ENCODE peak calls at places on chromosome 12, in six cellular contexts. H is foreskin keratinocyte, Q is lung, L is right cardiac atrium, K is left lung, I is upper lobe of right lung. F is an unnamed sample. For H3K4me1, the result is how much of the 10 kb centered on the place peaks cover.

GRCh38 chr12:115468087-115468510 is 784.1 kb upstream of the TBX3 start:
- ATAC-seq in H (peak), Q (no peak), L (no peak), K (no peak), I (peak), F (no peak)

GRCh38 chr12:57218030-57218853 is 1.6 kb downstream of the NXPH4 start:
- ATAC-seq in H (peak), Q (no peak), L (no peak), K (no peak), I (no peak), F (no peak)

GRCh38 chr12:79127268-79127895 is 262.8 kb downstream of the SYT1 start:
- ATAC-seq in H (peak), Q (no peak), L (no peak), K (no peak), I (peak), F (no peak)

GRCh38 chr12:53659609-53660008 is 16.3 kb downstream of the ATP5MC2 start:
- ATAC-seq in H (no peak), Q (no peak), L (peak), K (peak), I (no peak), F (peak)

GRCh38 chr12:54431911-54432814 is 13.1 kb upstream of the ITGA5 start:
- ATAC-seq in H (peak), Q (peak), L (peak), K (peak), I (peak), F (peak)

GRCh38 chr12:93361159-93361919 is 16.4 kb upstream of the NUDT4 start:
- ATAC-seq in H (no peak), Q (no peak), L (peak), K (peak), I (peak), F (peak)

GRCh38 chr12:46590991-46591703 is 218.6 kb upstream of the SLC38A2 start:
- ATAC-seq in H (no peak), Q (no peak), L (no peak), K (no peak), I (no peak), F (no peak)

GRCh38 chr12:29451886-29452285 is 45.6 kb downstream of the OVCH1 start:
- ATAC-seq in H (no peak), Q (no peak), L (no peak), K (no peak), I (no peak), F (no peak)

GRCh38 chr12:80607361-80608135 is 99.9 kb upstream of the MYF6 start:
- ATAC-seq in H (peak), Q (no peak), L (no peak), K (no peak), I (no peak), F (no peak)

GRCh38 chr12:51848843-51849735 is 571 bp upstream of the FIGNL2 start:
- ATAC-seq in H (no peak), Q (no peak), L (peak), K (peak), I (peak), F (peak)

GRCh38 chr12:116299064-116299463 is 21.6 kb upstream of the MED13L start:
- ATAC-seq in H (no peak), Q (no peak), L (no peak), K (peak), I (peak), F (no peak)

GRCh38 chr12:6952121-6952859 is 1.1 kb downstream of the PTPN6 start:
- ATAC-seq in H (no peak), Q (no peak), L (no peak), K (no peak), I (no peak), F (no peak)

GRCh38 chr12:111753144-111753881 is 13.4 kb upstream of the ALDH2 start:
- ATAC-seq in H (peak), Q (peak), L (peak), K (peak), I (peak), F (peak)

GRCh38 chr12:10617868-10618267 is 4.5 kb upstream of the MAGOHB start:
- ATAC-seq in H (no peak), Q (no peak), L (no peak), K (no peak), I (no peak), F (no peak)

GRCh38 chr12:119397540-119397939 is 63.0 kb downstream of the CCDC60 start:
- ATAC-seq in H (no peak), Q (no peak), L (no peak), K (no peak), I (no peak), F (no peak)

GRCh38 chr12:66393890-66394289 is 91.6 kb downstream of the HELB start:
- ATAC-seq in H (no peak), Q (no peak), L (no peak), K (no peak), I (no peak), F (no peak)

GRCh38 chr12:18718462-18718861 is 19.4 kb downstream of the PLCZ1 start:
- ATAC-seq in H (peak), Q (no peak), L (no peak), K (no peak), I (no peak), F (no peak)

GRCh38 chr12:90958995-90959394 is 4.0 kb upstream of the CCER1 start:
- ATAC-seq in H (no peak), Q (no peak), L (no peak), K (peak), I (no peak), F (no peak)

GRCh38 chr12:113422030-113422900 is at the start of gene SDSL:
- ATAC-seq in H (peak), Q (peak), L (peak), K (peak), I (peak), F (peak)

GRCh38 chr12:41277019-41277770 is 89.1 kb downstream of the PDZRN4 start:
- ATAC-seq in H (peak), Q (no peak), L (no peak), K (peak), I (peak), F (no peak)

GRCh38 chr12:8076357-8076756 is 5.7 kb upstream of the NECAP1 start:
- ATAC-seq in H (no peak), Q (no peak), L (no peak), K (no peak), I (peak), F (no peak)

GRCh38 chr12:64730585-64730964 is 28.6 kb downstream of the GNS start:
- ATAC-seq in H (no peak), Q (no peak), L (no peak), K (no peak), I (no peak), F (no peak)

GRCh38 chr12:115553622-115554021 is 723.9 kb downstream of the MED13L start:
- ATAC-seq in H (no peak), Q (no peak), L (no peak), K (no peak), I (no peak), F (no peak)

GRCh38 chr12:108980831-108981618 is 39.8 kb downstream of the SVOP start:
- ATAC-seq in H (no peak), Q (no peak), L (peak), K (peak), I (peak), F (no peak)

GRCh38 chr12:46455648-46456352 is 83.2 kb upstream of the SLC38A2 start:
- ATAC-seq in H (peak), Q (no peak), L (no peak), K (peak), I (no peak), F (no peak)

GRCh38 chr12:66637693-66638301 is 41.1 kb downstream of the GRIP1 start:
- ATAC-seq in H (no peak), Q (no peak), L (no peak), K (no peak), I (no peak), F (no peak)

GRCh38 chr12:6614513-6615177 is 7.5 kb upstream of the CHD4 start:
- ATAC-seq in H (peak), Q (no peak), L (no peak), K (no peak), I (no peak), F (no peak)

GRCh38 chr12:106114084-106115068 is 24.4 kb downstream of the NUAK1 start:
- ATAC-seq in H (peak), Q (peak), L (peak), K (peak), I (peak), F (peak)
- H3K4me1 ChIP-seq in H (half or more), Q (under half), L (half or more), K (under half), I (half or more), F (under half)

DNA sequence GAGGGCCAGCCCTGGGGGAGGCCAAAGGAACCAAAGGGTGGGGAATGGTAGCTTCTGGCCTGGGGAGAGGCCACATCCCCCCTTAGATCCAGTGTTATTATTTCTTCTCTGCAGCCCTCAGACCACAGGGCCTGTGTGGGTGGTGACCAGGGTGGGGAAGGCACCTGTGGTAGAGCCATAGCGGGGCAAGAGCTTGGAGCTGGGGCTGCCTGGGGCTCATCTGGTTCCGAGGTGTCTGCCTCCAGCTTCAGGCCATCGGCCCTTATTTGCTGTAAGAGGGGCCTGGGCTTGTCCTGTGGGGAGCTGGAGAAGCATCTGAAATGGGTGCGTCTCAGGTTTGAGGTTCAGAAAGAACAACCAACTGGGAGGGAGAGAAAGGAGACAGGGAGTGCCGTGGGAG is 2.1 kb upstream of the B3GNT4 start:
- ATAC-seq in H (no peak), Q (no peak), L (no peak), K (no peak), I (no peak), F (no peak)
- H3K4me1 ChIP-seq in H (under half), Q (under half), L (under half), K (under half), I (under half), F (under half)

DNA sequence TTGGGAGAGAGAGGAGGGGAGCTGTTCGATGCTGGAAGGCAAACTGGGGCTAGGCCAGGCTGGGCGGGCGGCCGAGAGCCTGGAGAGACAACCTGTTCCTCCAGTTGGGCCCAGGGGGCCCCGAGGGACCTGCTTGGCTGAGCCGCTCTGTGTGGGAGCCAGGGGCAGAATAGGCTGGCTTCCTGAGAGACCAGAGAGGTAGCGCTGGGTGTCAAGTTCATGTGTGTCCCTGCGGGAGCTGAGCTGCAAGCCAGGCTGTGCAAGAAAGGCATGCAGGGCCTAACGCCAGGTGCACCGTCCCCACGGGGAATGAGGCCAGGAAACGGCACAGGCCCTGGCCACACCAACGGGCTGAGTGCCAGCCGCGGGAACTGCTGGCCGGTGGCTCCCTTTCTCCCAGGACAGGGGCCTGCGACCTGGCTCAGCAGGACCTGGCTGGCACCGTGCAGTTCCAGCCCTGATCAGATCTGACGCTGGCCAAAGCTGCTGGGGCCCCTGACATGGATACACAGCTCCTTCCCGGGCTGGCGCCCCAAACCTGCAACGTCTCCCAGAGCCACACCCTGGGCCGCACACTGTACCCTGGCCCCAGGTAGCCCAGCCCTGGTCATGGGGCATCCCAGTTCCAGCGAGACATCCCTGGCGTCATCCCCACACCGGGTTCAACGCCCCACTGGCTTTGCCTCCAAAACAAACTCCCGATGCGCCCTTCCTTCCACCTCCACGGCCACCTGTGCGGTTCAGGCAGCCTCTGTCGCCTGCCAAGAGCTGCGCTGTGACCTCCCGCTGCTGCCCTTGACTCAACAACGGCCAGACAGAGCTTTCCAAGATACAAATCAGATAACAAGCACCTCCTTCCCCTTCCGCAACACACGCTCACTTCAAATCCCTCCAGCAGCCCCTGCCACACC is 65.0 kb downstream of the RFLNA start:
- ATAC-seq in H (no peak), Q (no peak), L (peak), K (peak), I (peak), F (peak)
- H3K4me1 ChIP-seq in H (under half), Q (under half), L (under half), K (under half), I (under half), F (under half)

DNA sequence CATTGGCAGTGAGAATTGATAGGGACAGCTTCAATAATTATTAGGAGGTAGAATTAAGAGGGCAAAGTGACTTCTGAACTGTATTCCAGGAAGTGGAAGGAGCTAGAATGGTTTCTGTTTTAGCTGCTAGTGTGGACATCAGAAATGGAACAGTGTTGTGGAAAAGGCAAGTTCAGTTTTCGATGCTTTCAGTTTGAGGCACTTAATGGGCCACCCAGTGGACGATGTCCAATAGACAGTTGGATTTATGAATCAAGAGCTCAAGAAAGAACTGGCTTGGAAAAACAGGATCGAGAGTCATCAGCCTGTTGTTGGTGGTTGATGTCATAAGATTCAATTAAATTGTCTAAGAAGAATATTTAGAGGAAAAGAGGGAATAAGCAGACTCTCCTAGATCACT is 136.3 kb downstream of the DYRK2 start:
- ATAC-seq in H (no peak), Q (no peak), L (no peak), K (no peak), I (no peak), F (no peak)
- H3K4me1 ChIP-seq in H (under half), Q (under half), L (under half), K (under half), I (under half), F (under half)

GRCh38 chr12:42564540-42564939 is 25.0 kb downstream of the PRICKLE1 start:
- ATAC-seq in H (no peak), Q (no peak), L (no peak), K (no peak), I (no peak), F (no peak)
- H3K4me1 ChIP-seq in H (under half), Q (under half), L (under half), K (under half), I (under half), F (under half)

DNA sequence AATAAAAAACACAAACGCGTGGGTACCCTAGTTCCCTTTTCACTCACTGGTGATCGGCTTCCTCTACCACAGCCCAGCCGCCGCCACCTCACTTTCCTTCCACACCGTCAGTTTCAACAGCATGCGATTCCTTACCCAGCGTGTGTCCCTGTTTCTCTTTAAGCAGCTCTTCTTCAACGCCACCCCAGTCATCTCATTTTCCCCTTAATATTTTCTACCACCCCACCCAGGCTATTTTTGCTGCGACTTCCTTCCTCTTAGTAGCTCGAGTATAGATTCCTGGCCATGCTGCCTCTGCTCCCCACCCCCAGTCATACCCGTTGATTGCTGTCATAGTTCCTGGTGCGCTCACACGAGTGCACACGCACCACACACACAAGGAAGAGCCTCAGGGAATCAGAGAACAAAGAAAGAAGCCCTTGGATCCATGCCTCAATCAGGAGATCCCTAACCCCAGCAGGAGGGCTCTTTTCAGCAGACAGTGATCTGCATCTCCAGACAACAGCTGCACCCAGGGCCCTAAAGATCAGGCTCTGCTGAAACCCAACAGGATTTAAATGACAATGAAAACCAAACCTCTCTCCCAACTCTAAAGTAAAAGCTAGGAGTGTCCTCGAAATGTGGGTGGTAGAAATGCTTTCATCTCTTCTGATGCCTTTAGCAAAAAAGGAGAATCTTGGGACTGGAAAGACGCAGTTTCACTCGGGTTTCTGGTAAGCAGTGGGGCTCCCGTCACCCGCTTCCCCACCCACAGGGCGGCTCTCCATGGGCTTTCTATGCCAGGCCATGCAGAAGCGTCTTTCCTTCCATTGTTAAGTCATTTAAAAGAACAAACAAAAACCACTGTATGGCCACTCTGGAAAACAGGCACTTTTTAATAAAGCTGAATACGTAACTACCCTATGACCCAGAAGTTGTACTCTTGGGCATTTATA is 23.8 kb downstream of the VPS37B start:
- ATAC-seq in H (peak), Q (peak), L (peak), K (peak), I (peak), F (peak)
- H3K4me1 ChIP-seq in H (under half), Q (under half), L (under half), K (under half), I (half or more), F (under half)

DNA sequence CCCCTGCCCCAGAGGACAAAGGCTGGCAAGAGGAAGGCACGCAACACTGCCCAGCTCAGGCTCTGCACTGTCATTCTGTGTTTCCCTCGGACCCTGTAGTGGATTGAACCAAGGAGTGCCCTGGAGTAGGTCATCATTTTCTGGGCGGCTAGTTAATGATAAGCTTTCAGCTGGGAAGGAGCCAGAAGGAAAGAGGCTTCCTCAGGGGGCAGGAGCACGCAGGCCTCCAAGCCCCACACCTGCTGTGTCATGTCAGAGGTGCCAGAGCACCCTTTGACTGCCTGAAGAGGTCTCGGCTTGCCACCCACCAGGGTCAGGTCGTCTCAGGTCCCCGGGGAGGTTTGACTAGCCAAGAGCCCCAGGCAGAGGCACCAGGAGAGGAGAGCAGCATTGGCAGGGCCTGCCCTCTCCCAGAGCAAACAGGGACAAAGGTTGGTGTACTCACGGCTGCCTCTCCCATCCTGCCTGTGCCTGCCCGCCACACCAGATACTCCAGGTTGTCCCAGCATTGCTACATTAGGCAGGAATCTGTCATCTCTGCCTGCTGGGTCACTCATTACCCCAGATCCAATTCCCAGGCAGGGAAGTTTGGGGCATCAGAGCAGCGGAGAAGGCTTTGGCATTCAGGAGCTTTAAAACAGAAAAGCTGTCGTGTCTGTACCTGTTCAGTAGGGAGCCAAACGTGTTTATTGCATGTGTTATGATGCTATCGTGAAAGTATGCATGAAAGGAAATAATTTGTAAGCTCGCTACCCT is 33.5 kb upstream of the ATP2A2 start:
- ATAC-seq in H (peak), Q (peak), L (peak), K (peak), I (peak), F (no peak)
- H3K4me1 ChIP-seq in H (under half), Q (under half), L (under half), K (under half), I (under half), F (under half)

GRCh38 chr12:84135879-84136278 is 776.7 kb downstream of the SLC6A15 start:
- ATAC-seq in H (no peak), Q (no peak), L (no peak), K (no peak), I (no peak), F (no peak)
- H3K4me1 ChIP-seq in H (under half), Q (under half), L (under half), K (under half), I (under half), F (under half)

GRCh38 chr12:132474237-132474741 is 15.7 kb upstream of the FBRSL1 start:
- ATAC-seq in H (no peak), Q (no peak), L (no peak), K (no peak), I (no peak), F (no peak)

GRCh38 chr12:132471011-132471857 is 18.7 kb upstream of the FBRSL1 start:
- ATAC-seq in H (no peak), Q (no peak), L (peak), K (peak), I (peak), F (peak)

GRCh38 chr12:132470417-132470816 is 19.5 kb upstream of the FBRSL1 start:
- ATAC-seq in H (no peak), Q (no peak), L (no peak), K (no peak), I (no peak), F (no peak)

GRCh38 chr12:132471858-132472255 is 18.1 kb upstream of the FBRSL1 start:
- ATAC-seq in H (no peak), Q (no peak), L (no peak), K (no peak), I (no peak), F (no peak)

DNA sequence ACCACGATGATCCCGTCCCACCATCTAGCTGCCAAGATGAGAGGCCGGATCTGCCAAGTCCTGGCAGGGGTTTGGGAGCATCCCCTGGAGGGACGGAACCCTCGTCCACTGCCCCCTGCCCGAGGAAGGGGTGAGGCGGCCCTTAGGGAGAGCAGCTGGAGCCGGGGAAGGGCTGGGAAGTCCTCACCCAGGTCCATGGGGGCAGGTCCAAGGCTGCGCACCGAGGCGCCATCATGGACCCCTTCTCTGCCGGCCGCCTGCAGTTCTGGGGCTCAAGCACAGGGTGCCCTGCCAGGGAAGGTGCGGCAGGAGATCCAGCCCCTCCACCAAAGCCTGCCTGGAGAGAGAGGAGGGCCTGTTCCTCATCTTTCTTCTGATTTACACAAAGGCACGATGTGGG is 17.6 kb upstream of the FBRSL1 start:
- ATAC-seq in H (no peak), Q (no peak), L (no peak), K (no peak), I (no peak), F (no peak)
- H3K4me1 ChIP-seq in H (under half), Q (under half), L (under half), K (under half), I (under half), F (under half)

F was measured in gastroesophageal sphincter.